ENCODE peak calls at places on chromosomes 7 and 10, in four cellular contexts. One of them, this sample, is unnamed.

GRCh38 chr10:96794786-96795733 is 37.0 kb upstream of the LCOR start:
- DNase-seq in suprapubic skin: no peak
- DNase-seq in upper lobe of left lung: no peak
- DNase-seq in endothelial cell of umbilical vein: no peak
- DNase-seq in this sample: no peak

GRCh38 chr7:1033546-1034145 is 10.7 kb upstream of the GPR146 start:
- DNase-seq in suprapubic skin: no peak
- DNase-seq in upper lobe of left lung: no peak
- DNase-seq in endothelial cell of umbilical vein: no peak
- DNase-seq in this sample: no peak

GRCh38 chr7:29040570-29040906 is 82.4 kb upstream of the TRIL start:
- DNase-seq in suprapubic skin: no peak
- DNase-seq in upper lobe of left lung: no peak
- DNase-seq in endothelial cell of umbilical vein: peak; percentile 31
- DNase-seq in this sample: no peak

GRCh38 chr10:5988336-5988920 is 11.1 kb upstream of the IL15RA start:
- DNase-seq in suprapubic skin: no peak
- DNase-seq in upper lobe of left lung: no peak
- DNase-seq in endothelial cell of umbilical vein: no peak
- DNase-seq in this sample: no peak

GRCh38 chr10:70528726-70529362 is 50.3 kb downstream of the PALD1 start:
- DNase-seq in suprapubic skin: no peak
- DNase-seq in upper lobe of left lung: no peak
- DNase-seq in endothelial cell of umbilical vein: peak; percentile 52
- DNase-seq in this sample: no peak

GRCh38 chr7:85030893-85031292 is 156.0 kb downstream of the SEMA3D start:
- DNase-seq in suprapubic skin: no peak
- DNase-seq in upper lobe of left lung: no peak
- DNase-seq in endothelial cell of umbilical vein: peak; percentile 50
- DNase-seq in this sample: no peak

GRCh38 chr10:3542185-3542611 is 242.8 kb downstream of the KLF6 start:
- DNase-seq in suprapubic skin: no peak
- DNase-seq in upper lobe of left lung: no peak
- DNase-seq in endothelial cell of umbilical vein: peak; percentile 76
- DNase-seq in this sample: no peak

GRCh38 chr7:17887286-17887685 is 53.0 kb downstream of the SNX13 start:
- DNase-seq in suprapubic skin: no peak
- DNase-seq in upper lobe of left lung: no peak
- DNase-seq in endothelial cell of umbilical vein: no peak
- DNase-seq in this sample: no peak

GRCh38 chr10:95403690-95404459 is 113.1 kb upstream of the PDLIM1 start:
- DNase-seq in suprapubic skin: peak; percentile 26
- DNase-seq in upper lobe of left lung: no peak
- DNase-seq in endothelial cell of umbilical vein: no peak
- DNase-seq in this sample: no peak

GRCh38 chr7:134766779-134767566 is 12.5 kb upstream of the CALD1 start:
- DNase-seq in suprapubic skin: no peak
- DNase-seq in upper lobe of left lung: no peak
- DNase-seq in endothelial cell of umbilical vein: no peak
- DNase-seq in this sample: no peak

GRCh38 chr10:47331491-47331890 is 9.2 kb downstream of the GDF2 start:
- DNase-seq in suprapubic skin: peak; percentile 28
- DNase-seq in upper lobe of left lung: no peak
- DNase-seq in endothelial cell of umbilical vein: no peak
- DNase-seq in this sample: no peak

GRCh38 chr10:48236199-48236621 is 38.3 kb downstream of the FRMPD2 start:
- DNase-seq in suprapubic skin: no peak
- DNase-seq in upper lobe of left lung: no peak
- DNase-seq in endothelial cell of umbilical vein: no peak
- DNase-seq in this sample: no peak

GRCh38 chr7:102120666-102121065 is 166.0 kb upstream of the SH2B2 start:
- DNase-seq in suprapubic skin: no peak
- DNase-seq in upper lobe of left lung: no peak
- DNase-seq in endothelial cell of umbilical vein: no peak
- DNase-seq in this sample: no peak

GRCh38 chr10:19728376-19728775 is 87.9 kb upstream of the PLXDC2 start:
- DNase-seq in suprapubic skin: no peak
- DNase-seq in upper lobe of left lung: no peak
- DNase-seq in endothelial cell of umbilical vein: no peak
- DNase-seq in this sample: no peak

GRCh38 chr7:98617051-98617959 is at the start of gene NPTX2:
- DNase-seq in suprapubic skin: no peak
- DNase-seq in upper lobe of left lung: no peak
- DNase-seq in endothelial cell of umbilical vein: no peak
- DNase-seq in this sample: no peak

GRCh38 chr7:149248777-149249176 is 9.3 kb downstream of the ZNF212 start:
- DNase-seq in suprapubic skin: no peak
- DNase-seq in upper lobe of left lung: no peak
- DNase-seq in endothelial cell of umbilical vein: no peak
- DNase-seq in this sample: no peak

GRCh38 chr10:1117651-1118050 is 61.5 kb downstream of the WDR37 start:
- DNase-seq in suprapubic skin: no peak
- DNase-seq in upper lobe of left lung: no peak
- DNase-seq in endothelial cell of umbilical vein: no peak
- DNase-seq in this sample: no peak

GRCh38 chr10:78454123-78454645 is 420.5 kb downstream of the RPS24 start:
- DNase-seq in suprapubic skin: no peak
- DNase-seq in upper lobe of left lung: no peak
- DNase-seq in endothelial cell of umbilical vein: no peak
- DNase-seq in this sample: no peak

GRCh38 chr10:93028881-93029280 is 31.7 kb upstream of the CYP26C1 start:
- DNase-seq in suprapubic skin: no peak
- DNase-seq in upper lobe of left lung: no peak
- DNase-seq in endothelial cell of umbilical vein: no peak
- DNase-seq in this sample: no peak

GRCh38 chr7:55571534-55572377 is 546 bp downstream of the VOPP1 start:
- DNase-seq in suprapubic skin: peak; percentile 77
- DNase-seq in upper lobe of left lung: peak; percentile 65
- DNase-seq in endothelial cell of umbilical vein: peak; percentile 34
- DNase-seq in this sample: no peak

GRCh38 chr10:81978238-81978637 is 103.2 kb downstream of the NRG3 start:
- DNase-seq in suprapubic skin: no peak
- DNase-seq in upper lobe of left lung: no peak
- DNase-seq in endothelial cell of umbilical vein: peak; percentile 42
- DNase-seq in this sample: no peak

GRCh38 chr10:121356187-121356586 is 242.1 kb downstream of the FGFR2 start:
- DNase-seq in suprapubic skin: no peak
- DNase-seq in upper lobe of left lung: no peak
- DNase-seq in endothelial cell of umbilical vein: no peak
- DNase-seq in this sample: no peak

GRCh38 chr10:44390585-44391072 is 5.7 kb upstream of the CXCL12 start:
- DNase-seq in suprapubic skin: no peak
- DNase-seq in upper lobe of left lung: no peak
- DNase-seq in endothelial cell of umbilical vein: no peak
- DNase-seq in this sample: no peak

GRCh38 chr7:107494315-107494751 is 24.5 kb downstream of the GPR22 start:
- DNase-seq in suprapubic skin: no peak
- DNase-seq in upper lobe of left lung: no peak
- DNase-seq in endothelial cell of umbilical vein: no peak
- DNase-seq in this sample: no peak

GRCh38 chr10:97307441-97307840 is 11.6 kb upstream of the FRAT1 start:
- DNase-seq in suprapubic skin: no peak
- DNase-seq in upper lobe of left lung: no peak
- DNase-seq in endothelial cell of umbilical vein: no peak
- DNase-seq in this sample: no peak

GRCh38 chr10:69716711-69717560 is 84.8 kb upstream of the COL13A1 start:
- DNase-seq in suprapubic skin: no peak
- DNase-seq in upper lobe of left lung: peak; percentile 54
- DNase-seq in endothelial cell of umbilical vein: no peak
- DNase-seq in this sample: no peak

DNA sequence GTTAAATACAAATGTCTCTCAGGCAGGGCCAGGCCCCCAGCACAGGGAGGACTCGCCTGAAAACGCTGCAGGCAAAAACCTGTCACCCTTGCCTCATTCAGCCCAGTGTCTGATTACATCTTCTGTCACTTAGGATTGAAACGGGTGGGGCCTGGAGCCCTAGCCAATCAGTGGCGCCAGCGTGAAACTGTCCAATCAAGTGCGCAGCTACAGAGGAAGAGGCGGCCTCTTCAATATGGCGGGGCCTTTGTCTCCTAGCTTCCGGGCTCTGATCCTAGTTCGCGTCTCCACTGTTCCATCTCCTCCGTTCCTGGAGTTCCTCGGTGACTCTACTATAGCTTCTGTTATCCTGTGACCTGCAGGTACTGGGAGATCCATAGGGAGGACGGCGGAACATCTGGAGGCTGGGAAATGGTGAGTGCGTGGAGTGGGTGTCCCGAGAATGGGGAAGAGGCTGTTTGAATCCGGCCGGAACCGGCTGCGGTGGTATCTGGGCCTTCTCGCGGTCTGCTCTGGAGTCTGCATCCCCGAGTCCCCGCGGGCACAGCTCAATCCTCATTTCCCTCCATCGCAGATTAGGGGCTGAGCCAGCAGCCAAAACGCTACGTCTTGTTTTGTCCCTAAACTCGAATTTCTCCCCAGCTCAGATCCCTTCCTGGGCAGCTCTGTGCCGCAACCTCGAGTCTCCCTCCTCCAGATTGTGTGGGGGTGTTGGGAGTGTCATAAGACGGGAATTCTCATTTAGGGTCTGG is at the start of gene ZNF736:
- DNase-seq in suprapubic skin: peak; percentile 95
- DNase-seq in upper lobe of left lung: peak; percentile 94
- DNase-seq in endothelial cell of umbilical vein: peak; percentile 66
- DNase-seq in this sample: peak; percentile 48
- TF ChIP-seq POLR2A in suprapubic skin: no peak
- TF ChIP-seq POLR2A in upper lobe of left lung: no peak
- TF ChIP-seq POLR2A in endothelial cell of umbilical vein: no peak
- TF ChIP-seq POLR2A in this sample: no peak

GRCh38 chr10:114337510-114338462 is 66.5 kb downstream of the AFAP1L2 start:
- DNase-seq in suprapubic skin: no peak
- DNase-seq in upper lobe of left lung: no peak
- DNase-seq in endothelial cell of umbilical vein: no peak
- DNase-seq in this sample: no peak
- TF ChIP-seq CTCF in suprapubic skin: no peak
- TF ChIP-seq CTCF in upper lobe of left lung: no peak
- TF ChIP-seq CTCF in endothelial cell of umbilical vein: no peak
- TF ChIP-seq CTCF in this sample: no peak

GRCh38 chr10:124721295-124722052 is 22.7 kb downstream of the FAM53B start:
- DNase-seq in suprapubic skin: peak; percentile 73
- DNase-seq in upper lobe of left lung: peak; percentile 79
- DNase-seq in endothelial cell of umbilical vein: peak; percentile 56
- DNase-seq in this sample: no peak
- H3K27ac ChIP-seq in suprapubic skin: peak overlapping the region; percentile 79
- H3K27ac ChIP-seq in upper lobe of left lung: peak overlapping the region; percentile 86
- H3K27ac ChIP-seq in endothelial cell of umbilical vein: no peak overlapping the region
- H3K27ac ChIP-seq in this sample: peak overlapping the region; percentile 91

DNA sequence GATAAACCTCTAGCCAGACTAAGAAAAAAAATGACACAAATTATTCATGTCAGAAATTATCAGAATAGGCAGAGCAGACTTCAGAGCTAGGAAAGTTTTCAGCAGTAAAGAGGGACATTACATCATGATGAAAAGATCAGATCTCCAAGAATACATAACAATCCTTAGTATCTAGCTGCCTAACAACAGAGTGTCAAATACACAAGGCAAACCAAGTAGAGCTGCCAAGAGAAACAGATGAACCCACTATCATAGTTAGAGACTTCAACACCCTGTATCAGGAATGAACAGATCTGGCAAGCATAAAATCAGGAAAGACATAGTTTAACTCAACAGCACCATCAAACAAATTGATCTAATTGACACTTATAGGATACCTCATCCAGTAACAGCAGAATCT is 92.3 kb downstream of the NKX6-2 start:
- DNase-seq in suprapubic skin: no peak
- DNase-seq in upper lobe of left lung: no peak
- DNase-seq in endothelial cell of umbilical vein: no peak
- DNase-seq in this sample: no peak
- TF ChIP-seq POLR2A in suprapubic skin: no peak
- TF ChIP-seq POLR2A in upper lobe of left lung: no peak
- TF ChIP-seq POLR2A in endothelial cell of umbilical vein: no peak
- TF ChIP-seq POLR2A in this sample: no peak

GRCh38 chr10:124242791-124243190 is 149.4 kb upstream of the CHST15 start:
- DNase-seq in suprapubic skin: no peak
- DNase-seq in upper lobe of left lung: no peak
- DNase-seq in endothelial cell of umbilical vein: no peak
- DNase-seq in this sample: no peak
- TF ChIP-seq CTCF in suprapubic skin: no peak
- TF ChIP-seq CTCF in upper lobe of left lung: no peak
- TF ChIP-seq CTCF in endothelial cell of umbilical vein: no peak
- TF ChIP-seq CTCF in this sample: no peak